ENCODE peak calls at places on chromosomes 3 and 15, in nine cellular contexts. One of them, this sample, is unnamed.

GRCh38 chr3:114379266-114379665 is 85.4 kb downstream of the TIGIT start:
- DNase-seq in A549: no peak
- DNase-seq in A673: no peak
- DNase-seq in GM06990: no peak
- DNase-seq in GM23338: no peak
- DNase-seq in activated B cell treated with CpG ODN at 0.5 μM for 24 hours: no peak
- DNase-seq in cardiac fibroblast: no peak
- DNase-seq in astrocyte of the cerebellum: no peak
- DNase-seq in neural crest cell: no peak
- DNase-seq in this sample: no peak

GRCh38 chr3:114221165-114221880 is 16.1 kb downstream of the ZNF80 start:
- DNase-seq in A549: no peak
- DNase-seq in A673: no peak
- DNase-seq in GM06990: peak
- DNase-seq in GM23338: no peak
- DNase-seq in activated B cell treated with CpG ODN at 0.5 μM for 24 hours: no peak
- DNase-seq in cardiac fibroblast: peak
- DNase-seq in astrocyte of the cerebellum: no peak
- DNase-seq in neural crest cell: no peak
- DNase-seq in this sample: no peak

GRCh38 chr3:33317963-33318708 is 40.9 kb downstream of the FBXL2 start:
- DNase-seq in A549: no peak
- DNase-seq in A673: peak
- DNase-seq in GM06990: peak
- DNase-seq in GM23338: no peak
- DNase-seq in activated B cell treated with CpG ODN at 0.5 μM for 24 hours: no peak
- DNase-seq in cardiac fibroblast: peak
- DNase-seq in astrocyte of the cerebellum: no peak
- DNase-seq in neural crest cell: no peak
- DNase-seq in this sample: no peak

GRCh38 chr3:145721273-145721805 is 439.6 kb downstream of the PLOD2 start:
- DNase-seq in A549: no peak
- DNase-seq in A673: no peak
- DNase-seq in GM06990: no peak
- DNase-seq in GM23338: peak
- DNase-seq in activated B cell treated with CpG ODN at 0.5 μM for 24 hours: no peak
- DNase-seq in cardiac fibroblast: no peak
- DNase-seq in astrocyte of the cerebellum: no peak
- DNase-seq in neural crest cell: no peak
- DNase-seq in this sample: no peak

GRCh38 chr15:36358094-36358961 is 221.1 kb upstream of the CDIN1 start:
- DNase-seq in A549: no peak
- DNase-seq in A673: no peak
- DNase-seq in GM06990: no peak
- DNase-seq in GM23338: no peak
- DNase-seq in activated B cell treated with CpG ODN at 0.5 μM for 24 hours: no peak
- DNase-seq in cardiac fibroblast: peak
- DNase-seq in astrocyte of the cerebellum: peak
- DNase-seq in neural crest cell: no peak
- DNase-seq in this sample: no peak

GRCh38 chr15:31156808-31157207 is 55.3 kb upstream of the TRPM1 start:
- DNase-seq in A549: no peak
- DNase-seq in A673: no peak
- DNase-seq in GM06990: no peak
- DNase-seq in GM23338: no peak
- DNase-seq in activated B cell treated with CpG ODN at 0.5 μM for 24 hours: no peak
- DNase-seq in cardiac fibroblast: no peak
- DNase-seq in astrocyte of the cerebellum: no peak
- DNase-seq in neural crest cell: no peak
- DNase-seq in this sample: no peak

GRCh38 chr3:134449277-134449676 is 36.5 kb downstream of the ANAPC13 start:
- DNase-seq in A549: no peak
- DNase-seq in A673: peak
- DNase-seq in GM06990: no peak
- DNase-seq in GM23338: peak
- DNase-seq in activated B cell treated with CpG ODN at 0.5 μM for 24 hours: no peak
- DNase-seq in cardiac fibroblast: peak
- DNase-seq in astrocyte of the cerebellum: no peak
- DNase-seq in neural crest cell: no peak
- DNase-seq in this sample: no peak

GRCh38 chr3:94909726-94910125 is 846.9 kb downstream of the NSUN3 start:
- DNase-seq in A549: no peak
- DNase-seq in A673: no peak
- DNase-seq in GM06990: no peak
- DNase-seq in GM23338: no peak
- DNase-seq in activated B cell treated with CpG ODN at 0.5 μM for 24 hours: no peak
- DNase-seq in cardiac fibroblast: no peak
- DNase-seq in astrocyte of the cerebellum: no peak
- DNase-seq in neural crest cell: no peak
- DNase-seq in this sample: no peak

GRCh38 chr3:148861277-148861869 is 3.7 kb upstream of the CPA3 start:
- DNase-seq in A549: peak
- DNase-seq in A673: peak
- DNase-seq in GM06990: no peak
- DNase-seq in GM23338: peak
- DNase-seq in activated B cell treated with CpG ODN at 0.5 μM for 24 hours: no peak
- DNase-seq in cardiac fibroblast: peak
- DNase-seq in astrocyte of the cerebellum: peak
- DNase-seq in neural crest cell: no peak
- DNase-seq in this sample: no peak

GRCh38 chr15:101255066-101255415 is 3.2 kb upstream of the CHSY1 start:
- DNase-seq in A549: no peak
- DNase-seq in A673: no peak
- DNase-seq in GM06990: no peak
- DNase-seq in GM23338: no peak
- DNase-seq in activated B cell treated with CpG ODN at 0.5 μM for 24 hours: no peak
- DNase-seq in cardiac fibroblast: peak
- DNase-seq in astrocyte of the cerebellum: no peak
- DNase-seq in neural crest cell: no peak
- DNase-seq in this sample: no peak

GRCh38 chr3:12973827-12974226 is 99.4 kb downstream of the IQSEC1 start:
- DNase-seq in A549: no peak
- DNase-seq in A673: no peak
- DNase-seq in GM06990: no peak
- DNase-seq in GM23338: no peak
- DNase-seq in activated B cell treated with CpG ODN at 0.5 μM for 24 hours: no peak
- DNase-seq in cardiac fibroblast: no peak
- DNase-seq in astrocyte of the cerebellum: no peak
- DNase-seq in neural crest cell: no peak
- DNase-seq in this sample: no peak

GRCh38 chr15:88040516-88040915 is 216.0 kb downstream of the NTRK3 start:
- DNase-seq in A549: no peak
- DNase-seq in A673: no peak
- DNase-seq in GM06990: no peak
- DNase-seq in GM23338: no peak
- DNase-seq in activated B cell treated with CpG ODN at 0.5 μM for 24 hours: no peak
- DNase-seq in cardiac fibroblast: no peak
- DNase-seq in astrocyte of the cerebellum: no peak
- DNase-seq in neural crest cell: no peak
- DNase-seq in this sample: no peak

GRCh38 chr15:93974804-93975481 is 256.4 kb upstream of the MCTP2 start:
- DNase-seq in A549: peak
- DNase-seq in A673: peak
- DNase-seq in GM06990: no peak
- DNase-seq in GM23338: peak
- DNase-seq in activated B cell treated with CpG ODN at 0.5 μM for 24 hours: no peak
- DNase-seq in cardiac fibroblast: peak
- DNase-seq in astrocyte of the cerebellum: peak
- DNase-seq in neural crest cell: peak
- DNase-seq in this sample: peak

GRCh38 chr3:193040836-193041672 is 123.4 kb upstream of the MB21D2 start:
- DNase-seq in A549: peak
- DNase-seq in A673: peak
- DNase-seq in GM06990: peak
- DNase-seq in GM23338: peak
- DNase-seq in activated B cell treated with CpG ODN at 0.5 μM for 24 hours: no peak
- DNase-seq in cardiac fibroblast: peak
- DNase-seq in astrocyte of the cerebellum: peak
- DNase-seq in neural crest cell: no peak
- DNase-seq in this sample: no peak

GRCh38 chr3:8972614-8973013 is 9.3 kb upstream of the RAD18 start:
- DNase-seq in A549: no peak
- DNase-seq in A673: peak
- DNase-seq in GM06990: no peak
- DNase-seq in GM23338: no peak
- DNase-seq in activated B cell treated with CpG ODN at 0.5 μM for 24 hours: no peak
- DNase-seq in cardiac fibroblast: peak
- DNase-seq in astrocyte of the cerebellum: no peak
- DNase-seq in neural crest cell: no peak
- DNase-seq in this sample: no peak

GRCh38 chr3:112730210-112730609 is 89.3 kb upstream of the CCDC80 start:
- DNase-seq in A549: no peak
- DNase-seq in A673: no peak
- DNase-seq in GM06990: no peak
- DNase-seq in GM23338: no peak
- DNase-seq in activated B cell treated with CpG ODN at 0.5 μM for 24 hours: no peak
- DNase-seq in cardiac fibroblast: peak
- DNase-seq in astrocyte of the cerebellum: no peak
- DNase-seq in neural crest cell: no peak
- DNase-seq in this sample: no peak

GRCh38 chr3:43707998-43708397 is 17.3 kb downstream of the ABHD5 start:
- DNase-seq in A549: peak
- DNase-seq in A673: peak
- DNase-seq in GM06990: no peak
- DNase-seq in GM23338: no peak
- DNase-seq in activated B cell treated with CpG ODN at 0.5 μM for 24 hours: no peak
- DNase-seq in cardiac fibroblast: peak
- DNase-seq in astrocyte of the cerebellum: peak
- DNase-seq in neural crest cell: no peak
- DNase-seq in this sample: no peak

GRCh38 chr15:60514261-60514881 is 35.4 kb upstream of the ICE2 start:
- DNase-seq in A549: no peak
- DNase-seq in A673: no peak
- DNase-seq in GM06990: no peak
- DNase-seq in GM23338: no peak
- DNase-seq in activated B cell treated with CpG ODN at 0.5 μM for 24 hours: no peak
- DNase-seq in cardiac fibroblast: no peak
- DNase-seq in astrocyte of the cerebellum: no peak
- DNase-seq in neural crest cell: no peak
- DNase-seq in this sample: no peak

GRCh38 chr15:79900087-79900486 is 3.3 kb upstream of the MTHFS start:
- DNase-seq in A549: no peak
- DNase-seq in A673: no peak
- DNase-seq in GM06990: no peak
- DNase-seq in GM23338: no peak
- DNase-seq in activated B cell treated with CpG ODN at 0.5 μM for 24 hours: no peak
- DNase-seq in cardiac fibroblast: no peak
- DNase-seq in astrocyte of the cerebellum: no peak
- DNase-seq in neural crest cell: no peak
- DNase-seq in this sample: no peak

GRCh38 chr3:60114191-60114590 is 1064.4 kb upstream of the CFAP20DC start:
- DNase-seq in A549: no peak
- DNase-seq in A673: no peak
- DNase-seq in GM06990: no peak
- DNase-seq in GM23338: no peak
- DNase-seq in activated B cell treated with CpG ODN at 0.5 μM for 24 hours: no peak
- DNase-seq in cardiac fibroblast: no peak
- DNase-seq in astrocyte of the cerebellum: no peak
- DNase-seq in neural crest cell: no peak
- DNase-seq in this sample: no peak

DNA sequence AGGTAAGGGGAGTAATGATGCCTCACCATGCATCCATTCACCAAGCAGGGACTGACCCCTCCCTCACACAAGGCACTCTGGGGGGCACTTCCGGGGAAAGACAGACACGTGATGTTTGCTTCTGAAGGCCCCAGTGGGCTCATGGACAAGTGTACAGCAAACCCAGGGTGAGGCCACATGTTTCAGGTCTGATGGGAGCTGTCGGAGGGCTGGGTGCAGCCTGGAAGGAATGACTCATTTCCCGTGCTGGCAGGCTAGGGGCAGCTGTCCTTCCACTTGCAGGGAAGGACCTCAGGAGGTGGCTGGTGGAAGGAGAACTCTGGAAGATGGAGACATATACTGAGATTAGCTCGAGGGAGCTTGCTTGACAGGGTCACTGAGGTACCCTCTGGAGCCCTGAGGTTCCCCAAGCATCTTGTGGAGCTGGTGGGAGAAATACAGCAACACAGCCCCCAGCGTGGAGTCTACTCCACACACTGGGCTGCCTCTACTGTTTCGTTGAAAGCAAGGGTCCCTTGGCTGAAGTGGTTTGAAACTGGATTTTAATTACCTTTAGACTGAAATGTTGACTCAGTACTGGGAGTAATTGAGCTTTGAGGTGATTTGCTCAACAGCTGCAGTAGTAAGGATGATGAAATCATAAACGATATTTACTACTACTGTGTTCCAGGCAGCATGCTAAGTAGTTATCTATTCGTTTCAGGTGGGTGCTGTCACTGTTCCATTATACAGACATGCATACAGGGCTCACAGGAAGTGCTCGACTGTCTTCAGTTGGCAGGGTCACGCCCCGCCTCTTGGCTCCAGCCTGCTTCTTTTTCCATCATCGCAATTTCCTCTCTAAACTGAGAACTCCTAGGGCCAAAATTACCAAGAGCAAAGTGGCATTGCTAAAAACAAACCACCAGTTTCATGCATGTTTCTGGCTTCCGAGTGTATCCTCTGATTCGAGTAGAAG is 230.4 kb downstream of the ADAMTS17 start:
- DNase-seq in A549: no peak
- DNase-seq in A673: peak
- DNase-seq in GM06990: no peak
- DNase-seq in GM23338: no peak
- DNase-seq in activated B cell treated with CpG ODN at 0.5 μM for 24 hours: no peak
- DNase-seq in cardiac fibroblast: peak
- DNase-seq in astrocyte of the cerebellum: no peak
- DNase-seq in neural crest cell: no peak
- DNase-seq in this sample: no peak
- TF ChIP-seq CTCF in A549: no peak
- TF ChIP-seq CTCF in A673: no peak
- TF ChIP-seq CTCF in GM06990: no peak
- TF ChIP-seq CTCF in GM23338: no peak
- TF ChIP-seq CTCF in activated B cell treated with CpG ODN at 0.5 μM for 24 hours: no peak
- TF ChIP-seq CTCF in cardiac fibroblast: no peak
- TF ChIP-seq CTCF in astrocyte of the cerebellum: no peak
- TF ChIP-seq CTCF in neural crest cell: no peak
- TF ChIP-seq CTCF in this sample: no peak

GRCh38 chr3:187737401-187738088 is 7.7 kb downstream of the BCL6 start:
- DNase-seq in A549: no peak
- DNase-seq in A673: peak
- DNase-seq in GM06990: no peak
- DNase-seq in GM23338: peak
- DNase-seq in activated B cell treated with CpG ODN at 0.5 μM for 24 hours: peak
- DNase-seq in cardiac fibroblast: peak
- DNase-seq in astrocyte of the cerebellum: no peak
- DNase-seq in neural crest cell: peak
- DNase-seq in this sample: peak
- TF ChIP-seq CTCF in A549: no peak
- TF ChIP-seq CTCF in A673: no peak
- TF ChIP-seq CTCF in GM06990: no peak
- TF ChIP-seq CTCF in GM23338: no peak
- TF ChIP-seq CTCF in activated B cell treated with CpG ODN at 0.5 μM for 24 hours: no peak
- TF ChIP-seq CTCF in cardiac fibroblast: peak
- TF ChIP-seq CTCF in astrocyte of the cerebellum: peak
- TF ChIP-seq CTCF in neural crest cell: no peak
- TF ChIP-seq CTCF in this sample: no peak

GRCh38 chr15:55917881-55918296 is 75.5 kb downstream of the NEDD4 start:
- DNase-seq in A549: peak
- DNase-seq in A673: peak
- DNase-seq in GM06990: no peak
- DNase-seq in GM23338: peak
- DNase-seq in activated B cell treated with CpG ODN at 0.5 μM for 24 hours: no peak
- DNase-seq in cardiac fibroblast: peak
- DNase-seq in astrocyte of the cerebellum: peak
- DNase-seq in neural crest cell: no peak
- DNase-seq in this sample: no peak
- TF ChIP-seq CTCF in A549: peak
- TF ChIP-seq CTCF in A673: peak
- TF ChIP-seq CTCF in GM06990: peak
- TF ChIP-seq CTCF in GM23338: peak
- TF ChIP-seq CTCF in activated B cell treated with CpG ODN at 0.5 μM for 24 hours: no peak
- TF ChIP-seq CTCF in cardiac fibroblast: peak
- TF ChIP-seq CTCF in astrocyte of the cerebellum: peak
- TF ChIP-seq CTCF in neural crest cell: peak
- TF ChIP-seq CTCF in this sample: peak

GRCh38 chr15:75508741-75509532 is 57.4 kb upstream of the SIN3A start:
- DNase-seq in A549: peak
- DNase-seq in A673: peak
- DNase-seq in GM06990: peak
- DNase-seq in GM23338: peak
- DNase-seq in activated B cell treated with CpG ODN at 0.5 μM for 24 hours: no peak
- DNase-seq in cardiac fibroblast: peak
- DNase-seq in astrocyte of the cerebellum: peak
- DNase-seq in neural crest cell: no peak
- DNase-seq in this sample: no peak
- TF ChIP-seq CTCF in A549: peak
- TF ChIP-seq CTCF in A673: peak
- TF ChIP-seq CTCF in GM06990: peak
- TF ChIP-seq CTCF in GM23338: peak
- TF ChIP-seq CTCF in activated B cell treated with CpG ODN at 0.5 μM for 24 hours: no peak
- TF ChIP-seq CTCF in cardiac fibroblast: peak
- TF ChIP-seq CTCF in astrocyte of the cerebellum: peak
- TF ChIP-seq CTCF in neural crest cell: peak
- TF ChIP-seq CTCF in this sample: peak